ENCODE peak calls at places on chromosomes 2 and 18, in seven cellular contexts. O is heart left ventricle, P is AG04449, T is lower lobe of right lung, X is fibroblast of lung, W is GM12865, J is AG09309. V is an unnamed sample.

GRCh38 chr2:98469862-98470544 is 25.3 kb downstream of the INPP4A start:
- DNase-seq in O (no peak), P (no peak), T (no peak), X (no peak), W (peak; percentile 68), J (no peak), V (no peak)

GRCh38 chr2:156192468-156192867 is 140.1 kb downstream of the NR4A2 start:
- DNase-seq in O (no peak), P (no peak), T (no peak), X (peak; percentile 2), W (peak; percentile 30), J (no peak), V (no peak)

GRCh38 chr2:48589170-48589767 is 28.4 kb upstream of the GTF2A1L start:
- DNase-seq in O (no peak), P (no peak), T (no peak), X (peak; percentile 65), W (peak; percentile 11), J (no peak), V (no peak)

GRCh38 chr2:11855120-11855760 is 108.8 kb downstream of the LPIN1 start:
- DNase-seq in O (no peak), P (no peak), T (no peak), X (no peak), W (no peak), J (no peak), V (no peak)

GRCh38 chr2:151946856-151947523 is 118.8 kb upstream of the ARL5A start:
- DNase-seq in O (peak; percentile 58), P (no peak), T (no peak), X (no peak), W (peak; percentile 47), J (no peak), V (no peak)

GRCh38 chr2:45681675-45682074 is 30.2 kb downstream of the PRKCE start:
- DNase-seq in O (peak; percentile 34), P (no peak), T (no peak), X (peak; percentile 81), W (peak; percentile 10), J (peak; percentile 44), V (peak; percentile 85)

GRCh38 chr2:164898475-164898874 is 56.9 kb downstream of the SLC38A11 start:
- DNase-seq in O (no peak), P (peak; percentile 62), T (no peak), X (peak; percentile 56), W (no peak), J (peak; percentile 34), V (peak; percentile 35)

GRCh38 chr2:136113767-136114070 is 4.2 kb downstream of the CXCR4 start:
- DNase-seq in O (no peak), P (no peak), T (no peak), X (no peak), W (no peak), J (no peak), V (no peak)

GRCh38 chr18:7814754-7815315 is 247.7 kb downstream of the PTPRM start:
- DNase-seq in O (no peak), P (no peak), T (no peak), X (no peak), W (no peak), J (no peak), V (no peak)

GRCh38 chr2:201448067-201448466 is 3.2 kb downstream of the TRAK2 start:
- DNase-seq in O (no peak), P (no peak), T (no peak), X (no peak), W (no peak), J (no peak), V (no peak)

GRCh38 chr2:236366406-236366805 is 102.2 kb upstream of the ASB18 start:
- DNase-seq in O (no peak), P (no peak), T (no peak), X (no peak), W (peak; percentile 58), J (no peak), V (no peak)

GRCh38 chr2:158484892-158485556 is 28.3 kb downstream of the PKP4 start:
- DNase-seq in O (no peak), P (no peak), T (no peak), X (no peak), W (peak; percentile 20), J (no peak), V (no peak)

GRCh38 chr2:184756885-184757284 is 158.6 kb downstream of the ZNF804A start:
- DNase-seq in O (no peak), P (no peak), T (no peak), X (no peak), W (no peak), J (no peak), V (peak; percentile 28)

GRCh38 chr2:64604929-64605550 is 48.7 kb downstream of the SERTAD2 start:
- DNase-seq in O (no peak), P (peak; percentile 63), T (no peak), X (peak; percentile 33), W (no peak), J (peak; percentile 62), V (no peak)

GRCh38 chr2:29632018-29632417 is 289.4 kb downstream of the ALK start:
- DNase-seq in O (no peak), P (no peak), T (no peak), X (no peak), W (no peak), J (no peak), V (no peak)

GRCh38 chr2:240397924-240398611 is 37.4 kb upstream of the GPC1 start:
- DNase-seq in O (peak; percentile 13), P (no peak), T (peak; percentile 38), X (peak; percentile 47), W (no peak), J (no peak), V (no peak)

GRCh38 chr2:218323526-218324472 is 31.5 kb upstream of the TMBIM1 start:
- DNase-seq in O (peak; percentile 37), P (no peak), T (peak; percentile 59), X (peak; percentile 37), W (no peak), J (no peak), V (no peak)

GRCh38 chr18:24463233-24463775 is 2.9 kb downstream of the HRH4 start:
- DNase-seq in O (no peak), P (no peak), T (no peak), X (no peak), W (no peak), J (no peak), V (peak; percentile 43)

GRCh38 chr2:222575618-222576017 is 80.3 kb downstream of the FARSB start:
- DNase-seq in O (no peak), P (no peak), T (no peak), X (no peak), W (no peak), J (no peak), V (no peak)

GRCh38 chr2:63054812-63055509 is 4.3 kb downstream of the OTX1 start:
- DNase-seq in O (no peak), P (no peak), T (no peak), X (no peak), W (no peak), J (no peak), V (no peak)

GRCh38 chr2:207315131-207315530 is 149.4 kb upstream of the KLF7 start:
- DNase-seq in O (no peak), P (no peak), T (no peak), X (no peak), W (no peak), J (no peak), V (no peak)

GRCh38 chr2:53422979-53423378 is 344.6 kb upstream of the CHAC2 start:
- DNase-seq in O (peak; percentile 24), P (no peak), T (no peak), X (peak; percentile 78), W (peak; percentile 67), J (peak; percentile 31), V (no peak)

GRCh38 chr2:204900910-204901309 is 355.6 kb downstream of the PARD3B start:
- DNase-seq in O (peak; percentile 27), P (no peak), T (no peak), X (no peak), W (no peak), J (no peak), V (no peak)

GRCh38 chr2:181891966-181892794 is 650 bp downstream of the ITPRID2 start:
- DNase-seq in O (peak; percentile 83), P (no peak), T (peak; percentile 84), X (peak; percentile 63), W (peak; percentile 77), J (no peak), V (no peak)

GRCh38 chr2:111219734-111220505 is 99.2 kb downstream of the BCL2L11 start:
- DNase-seq in O (no peak), P (no peak), T (no peak), X (no peak), W (no peak), J (no peak), V (no peak)

GRCh38 chr2:14616950-14617349 is 15.6 kb upstream of the LRATD1 start:
- DNase-seq in O (no peak), P (no peak), T (no peak), X (no peak), W (no peak), J (no peak), V (no peak)

GRCh38 chr2:235270951-235271350 is 222.9 kb upstream of the AGAP1 start:
- DNase-seq in O (no peak), P (peak; percentile 23), T (no peak), X (peak; percentile 52), W (peak; percentile 44), J (peak; percentile 75), V (no peak)

GRCh38 chr2:222561817-222562424 is 94.0 kb downstream of the FARSB start:
- DNase-seq in O (no peak), P (no peak), T (no peak), X (peak; percentile 72), W (peak; percentile 76), J (no peak), V (peak; percentile 14)

GRCh38 chr2:95346738-95347671 is 49.9 kb downstream of the KCNIP3 start:
- DNase-seq in O (peak; percentile 46), P (no peak), T (no peak), X (peak; percentile 18), W (no peak), J (no peak), V (no peak)
- H3K4me3 ChIP-seq in O (peak overlapping the region; percentile 79), P (peak overlapping the region; percentile 63), T (peak overlapping the region; percentile 44), X (peak overlapping the region; percentile 10), W (no peak overlapping the region), J (peak overlapping the region; percentile 40), V (no peak overlapping the region)

GRCh38 chr2:226934546-226935243 is 98.8 kb downstream of the RHBDD1 start:
- DNase-seq in O (no peak), P (no peak), T (no peak), X (peak; percentile 17), W (no peak), J (no peak), V (no peak)

DNA sequence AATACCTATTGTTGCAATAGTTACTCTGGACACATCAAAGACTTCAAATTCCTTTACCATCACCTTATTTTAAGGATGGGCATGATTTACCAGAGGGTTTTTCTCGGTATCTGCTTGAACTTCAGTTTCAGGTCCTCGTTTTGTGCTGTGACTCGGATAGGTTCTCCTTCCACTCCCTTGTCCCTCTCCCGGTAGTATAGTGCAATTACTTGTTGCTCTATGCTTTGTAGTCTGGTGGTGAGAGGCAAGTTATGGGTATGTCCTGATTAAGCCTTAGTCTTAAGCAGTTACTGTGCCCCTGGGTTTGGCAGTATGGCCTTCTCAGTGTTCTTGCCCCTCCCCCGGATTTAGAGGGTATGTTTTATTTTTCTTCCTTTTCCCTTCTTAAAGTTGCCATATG is 96.6 kb downstream of the RHBDD1 start:
- DNase-seq in O (no peak), P (no peak), T (no peak), X (peak; percentile 8), W (no peak), J (no peak), V (no peak)
- TF ChIP-seq CTCF in O (no peak), P (no peak), T (no peak), X (no peak), W (no peak), J (no peak), V (no peak)

GRCh38 chr2:68643874-68644485 is 601 bp downstream of the PROKR1 start:
- DNase-seq in O (no peak), P (no peak), T (no peak), X (no peak), W (no peak), J (no peak), V (no peak)
- H3K4me3 ChIP-seq in O (peak overlapping the region; percentile 59), P (peak overlapping the region; percentile 38), T (peak overlapping the region; percentile 60), X (no peak overlapping the region), W (peak overlapping the region; percentile 21), J (no peak overlapping the region), V (peak overlapping the region; percentile 34)

GRCh38 chr2:127403460-127403859 is 14.8 kb upstream of the PROC start:
- DNase-seq in O (no peak), P (no peak), T (no peak), X (no peak), W (no peak), J (no peak), V (no peak)
- TF ChIP-seq CTCF in O (no peak), P (no peak), T (no peak), X (no peak), W (no peak), J (no peak), V (no peak)

V was measured in retinal pigment epithelial cell.